ENCODE peak calls at places on chromosomes 16 and 17, in four cellular contexts. H is non-pigmented ciliary epithelial cell, P is AG04450, R is stomach. T is an unnamed sample.
A peak's percentile ranks its signal among the peaks of the same experiment; 100 is the strongest.

GRCh38 chr17:9982159-9982558 is 77.1 kb upstream of the RCVRN start:
- DNase-seq in R (no peak), H (no peak), P (no peak), T (peak; percentile 91)

GRCh38 chr16:81558444-81559175 is 114.0 kb downstream of the CMIP start:
- DNase-seq in P (no peak), R (peak; percentile 92), H (no peak), T (peak; percentile 79)

GRCh38 chr16:75256059-75256870 is 4.8 kb upstream of the BCAR1 start:
- DNase-seq in P (no peak), H (no peak), R (peak; percentile 28), T (peak; percentile 74)

GRCh38 chr17:73197141-73197540 is 4.3 kb downstream of the COG1 start:
- DNase-seq in P (no peak), H (no peak), R (no peak), T (no peak)

GRCh38 chr16:24844101-24845030 is 1.4 kb upstream of the SLC5A11 start:
- DNase-seq in P (no peak), R (peak; percentile 48), H (no peak), T (peak; percentile 70)

GRCh38 chr17:80659651-80660050 is 115.0 kb downstream of the RPTOR start:
- DNase-seq in R (no peak), P (no peak), H (no peak), T (no peak)

GRCh38 chr17:8753976-8754440 is 4.3 kb downstream of the SPDYE4 start:
- DNase-seq in P (no peak), R (no peak), H (no peak), T (no peak)

GRCh38 chr17:36602924-36603384 is 1.6 kb downstream of the MRM1 start:
- DNase-seq in H (no peak), P (peak; percentile 29), R (peak; percentile 50), T (peak; percentile 92)